ENCODE peak calls at places on chromosomes 3 and 15, in five cellular contexts. One of them, this sample, is unnamed.

GRCh38 chr3:176939022-176939817 is 258.1 kb downstream of the TBL1XR1 start:
- DNase-seq in IMR-90: peak
- DNase-seq in stimulated activated CD4-positive, alpha-beta T cell treated with anti-CD3 and anti-CD28 coated beads, TNF-alpha, amount 100 ng/mL, for 1 hour: no peak
- DNase-seq in nucleus accumbens: peak
- DNase-seq in body of pancreas: peak
- DNase-seq in this sample: peak

GRCh38 chr3:9912294-9912935 is 4.5 kb upstream of the IL17RC start:
- DNase-seq in IMR-90: peak
- DNase-seq in stimulated activated CD4-positive, alpha-beta T cell treated with anti-CD3 and anti-CD28 coated beads, TNF-alpha, amount 100 ng/mL, for 1 hour: no peak
- DNase-seq in nucleus accumbens: no peak
- DNase-seq in body of pancreas: no peak
- DNase-seq in this sample: no peak

GRCh38 chr3:31878231-31878838 is 102.7 kb downstream of the OSBPL10 start:
- DNase-seq in IMR-90: peak
- DNase-seq in stimulated activated CD4-positive, alpha-beta T cell treated with anti-CD3 and anti-CD28 coated beads, TNF-alpha, amount 100 ng/mL, for 1 hour: no peak
- DNase-seq in nucleus accumbens: no peak
- DNase-seq in body of pancreas: no peak
- DNase-seq in this sample: no peak

GRCh38 chr3:95539950-95540483 is 1274.4 kb upstream of the EPHA6 start:
- DNase-seq in IMR-90: no peak
- DNase-seq in stimulated activated CD4-positive, alpha-beta T cell treated with anti-CD3 and anti-CD28 coated beads, TNF-alpha, amount 100 ng/mL, for 1 hour: no peak
- DNase-seq in nucleus accumbens: no peak
- DNase-seq in body of pancreas: no peak
- DNase-seq in this sample: no peak

GRCh38 chr15:32723171-32723948 is 5.6 kb downstream of the GREM1 start:
- DNase-seq in IMR-90: no peak
- DNase-seq in stimulated activated CD4-positive, alpha-beta T cell treated with anti-CD3 and anti-CD28 coated beads, TNF-alpha, amount 100 ng/mL, for 1 hour: no peak
- DNase-seq in nucleus accumbens: no peak
- DNase-seq in body of pancreas: no peak
- DNase-seq in this sample: peak

GRCh38 chr3:150073513-150073912 is 102.8 kb upstream of the PFN2 start:
- DNase-seq in IMR-90: no peak
- DNase-seq in stimulated activated CD4-positive, alpha-beta T cell treated with anti-CD3 and anti-CD28 coated beads, TNF-alpha, amount 100 ng/mL, for 1 hour: no peak
- DNase-seq in nucleus accumbens: no peak
- DNase-seq in body of pancreas: no peak
- DNase-seq in this sample: no peak

GRCh38 chr15:39785806-39786205 is 3.2 kb upstream of the FSIP1 start:
- DNase-seq in IMR-90: no peak
- DNase-seq in stimulated activated CD4-positive, alpha-beta T cell treated with anti-CD3 and anti-CD28 coated beads, TNF-alpha, amount 100 ng/mL, for 1 hour: no peak
- DNase-seq in nucleus accumbens: no peak
- DNase-seq in body of pancreas: no peak
- DNase-seq in this sample: no peak

GRCh38 chr15:74130089-74130848 is at the start of gene ISLR2:
- DNase-seq in IMR-90: no peak
- DNase-seq in stimulated activated CD4-positive, alpha-beta T cell treated with anti-CD3 and anti-CD28 coated beads, TNF-alpha, amount 100 ng/mL, for 1 hour: no peak
- DNase-seq in nucleus accumbens: no peak
- DNase-seq in body of pancreas: no peak
- DNase-seq in this sample: no peak

GRCh38 chr3:4643904-4644547 is 150.9 kb downstream of the ITPR1 start:
- DNase-seq in IMR-90: no peak
- DNase-seq in stimulated activated CD4-positive, alpha-beta T cell treated with anti-CD3 and anti-CD28 coated beads, TNF-alpha, amount 100 ng/mL, for 1 hour: no peak
- DNase-seq in nucleus accumbens: no peak
- DNase-seq in body of pancreas: peak
- DNase-seq in this sample: no peak

GRCh38 chr3:65597225-65597951 is 441.3 kb downstream of the MAGI1 start:
- DNase-seq in IMR-90: peak
- DNase-seq in stimulated activated CD4-positive, alpha-beta T cell treated with anti-CD3 and anti-CD28 coated beads, TNF-alpha, amount 100 ng/mL, for 1 hour: no peak
- DNase-seq in nucleus accumbens: peak
- DNase-seq in body of pancreas: peak
- DNase-seq in this sample: no peak

GRCh38 chr3:60316121-60316783 is 935.0 kb downstream of the FHIT start:
- DNase-seq in IMR-90: peak
- DNase-seq in stimulated activated CD4-positive, alpha-beta T cell treated with anti-CD3 and anti-CD28 coated beads, TNF-alpha, amount 100 ng/mL, for 1 hour: no peak
- DNase-seq in nucleus accumbens: no peak
- DNase-seq in body of pancreas: no peak
- DNase-seq in this sample: no peak

GRCh38 chr3:138362536-138362935 is 14.2 kb downstream of the MRAS start:
- DNase-seq in IMR-90: no peak
- DNase-seq in stimulated activated CD4-positive, alpha-beta T cell treated with anti-CD3 and anti-CD28 coated beads, TNF-alpha, amount 100 ng/mL, for 1 hour: no peak
- DNase-seq in nucleus accumbens: no peak
- DNase-seq in body of pancreas: no peak
- DNase-seq in this sample: no peak

GRCh38 chr3:108983051-108983450 is 29.4 kb upstream of the GUCA1C start:
- DNase-seq in IMR-90: no peak
- DNase-seq in stimulated activated CD4-positive, alpha-beta T cell treated with anti-CD3 and anti-CD28 coated beads, TNF-alpha, amount 100 ng/mL, for 1 hour: no peak
- DNase-seq in nucleus accumbens: no peak
- DNase-seq in body of pancreas: peak
- DNase-seq in this sample: no peak

GRCh38 chr15:38521316-38521715 is 43.3 kb downstream of the RASGRP1 start:
- DNase-seq in IMR-90: no peak
- DNase-seq in stimulated activated CD4-positive, alpha-beta T cell treated with anti-CD3 and anti-CD28 coated beads, TNF-alpha, amount 100 ng/mL, for 1 hour: no peak
- DNase-seq in nucleus accumbens: no peak
- DNase-seq in body of pancreas: no peak
- DNase-seq in this sample: no peak

GRCh38 chr3:150925751-150926201 is 20.5 kb upstream of the MINDY4B start:
- DNase-seq in IMR-90: peak
- DNase-seq in stimulated activated CD4-positive, alpha-beta T cell treated with anti-CD3 and anti-CD28 coated beads, TNF-alpha, amount 100 ng/mL, for 1 hour: no peak
- DNase-seq in nucleus accumbens: no peak
- DNase-seq in body of pancreas: peak
- DNase-seq in this sample: peak

GRCh38 chr3:44058022-44058867 is 183.4 kb upstream of the TOPAZ1 start:
- DNase-seq in IMR-90: peak
- DNase-seq in stimulated activated CD4-positive, alpha-beta T cell treated with anti-CD3 and anti-CD28 coated beads, TNF-alpha, amount 100 ng/mL, for 1 hour: peak
- DNase-seq in nucleus accumbens: peak
- DNase-seq in body of pancreas: no peak
- DNase-seq in this sample: peak

GRCh38 chr3:14228611-14229470 is 50.2 kb downstream of the LSM3 start:
- DNase-seq in IMR-90: no peak
- DNase-seq in stimulated activated CD4-positive, alpha-beta T cell treated with anti-CD3 and anti-CD28 coated beads, TNF-alpha, amount 100 ng/mL, for 1 hour: no peak
- DNase-seq in nucleus accumbens: no peak
- DNase-seq in body of pancreas: no peak
- DNase-seq in this sample: no peak

GRCh38 chr3:11582123-11582968 is 61.4 kb downstream of the VGLL4 start:
- DNase-seq in IMR-90: peak
- DNase-seq in stimulated activated CD4-positive, alpha-beta T cell treated with anti-CD3 and anti-CD28 coated beads, TNF-alpha, amount 100 ng/mL, for 1 hour: no peak
- DNase-seq in nucleus accumbens: peak
- DNase-seq in body of pancreas: peak
- DNase-seq in this sample: no peak

GRCh38 chr15:82900511-82900910 is 52.0 kb downstream of the HOMER2 start:
- DNase-seq in IMR-90: no peak
- DNase-seq in stimulated activated CD4-positive, alpha-beta T cell treated with anti-CD3 and anti-CD28 coated beads, TNF-alpha, amount 100 ng/mL, for 1 hour: no peak
- DNase-seq in nucleus accumbens: no peak
- DNase-seq in body of pancreas: no peak
- DNase-seq in this sample: no peak

GRCh38 chr15:45429974-45430792 is 51.8 kb upstream of the GATM start:
- DNase-seq in IMR-90: peak
- DNase-seq in stimulated activated CD4-positive, alpha-beta T cell treated with anti-CD3 and anti-CD28 coated beads, TNF-alpha, amount 100 ng/mL, for 1 hour: peak
- DNase-seq in nucleus accumbens: peak
- DNase-seq in body of pancreas: peak
- DNase-seq in this sample: peak

GRCh38 chr15:43828061-43828657 is 1.4 kb downstream of the WDR76 start:
- DNase-seq in IMR-90: peak
- DNase-seq in stimulated activated CD4-positive, alpha-beta T cell treated with anti-CD3 and anti-CD28 coated beads, TNF-alpha, amount 100 ng/mL, for 1 hour: no peak
- DNase-seq in nucleus accumbens: no peak
- DNase-seq in body of pancreas: no peak
- DNase-seq in this sample: peak

GRCh38 chr3:172447611-172448579 is at the start of gene GHSR:
- DNase-seq in IMR-90: no peak
- DNase-seq in stimulated activated CD4-positive, alpha-beta T cell treated with anti-CD3 and anti-CD28 coated beads, TNF-alpha, amount 100 ng/mL, for 1 hour: no peak
- DNase-seq in nucleus accumbens: no peak
- DNase-seq in body of pancreas: no peak
- DNase-seq in this sample: no peak

GRCh38 chr3:98612587-98612986 is 19.2 kb upstream of the CPOX start:
- DNase-seq in IMR-90: no peak
- DNase-seq in stimulated activated CD4-positive, alpha-beta T cell treated with anti-CD3 and anti-CD28 coated beads, TNF-alpha, amount 100 ng/mL, for 1 hour: no peak
- DNase-seq in nucleus accumbens: no peak
- DNase-seq in body of pancreas: peak
- DNase-seq in this sample: peak

GRCh38 chr3:58874795-58875194 is 175.0 kb downstream of the CFAP20DC start:
- DNase-seq in IMR-90: peak
- DNase-seq in stimulated activated CD4-positive, alpha-beta T cell treated with anti-CD3 and anti-CD28 coated beads, TNF-alpha, amount 100 ng/mL, for 1 hour: no peak
- DNase-seq in nucleus accumbens: no peak
- DNase-seq in body of pancreas: no peak
- DNase-seq in this sample: peak

GRCh38 chr3:116440196-116440595 is 5.1 kb downstream of the LSAMP start:
- DNase-seq in IMR-90: peak
- DNase-seq in stimulated activated CD4-positive, alpha-beta T cell treated with anti-CD3 and anti-CD28 coated beads, TNF-alpha, amount 100 ng/mL, for 1 hour: no peak
- DNase-seq in nucleus accumbens: no peak
- DNase-seq in body of pancreas: no peak
- DNase-seq in this sample: no peak

GRCh38 chr3:49028673-49029562 is at the start of gene IMPDH2:
- DNase-seq in IMR-90: peak
- DNase-seq in stimulated activated CD4-positive, alpha-beta T cell treated with anti-CD3 and anti-CD28 coated beads, TNF-alpha, amount 100 ng/mL, for 1 hour: peak
- DNase-seq in nucleus accumbens: peak
- DNase-seq in body of pancreas: peak
- DNase-seq in this sample: peak

GRCh38 chr3:69065318-69065964 is 13.3 kb upstream of the TMF1 start:
- DNase-seq in IMR-90: no peak
- DNase-seq in stimulated activated CD4-positive, alpha-beta T cell treated with anti-CD3 and anti-CD28 coated beads, TNF-alpha, amount 100 ng/mL, for 1 hour: no peak
- DNase-seq in nucleus accumbens: no peak
- DNase-seq in body of pancreas: no peak
- DNase-seq in this sample: no peak

GRCh38 chr15:85692873-85693272 is 101.9 kb downstream of the KLHL25 start:
- DNase-seq in IMR-90: no peak
- DNase-seq in stimulated activated CD4-positive, alpha-beta T cell treated with anti-CD3 and anti-CD28 coated beads, TNF-alpha, amount 100 ng/mL, for 1 hour: no peak
- DNase-seq in nucleus accumbens: no peak
- DNase-seq in body of pancreas: no peak
- DNase-seq in this sample: no peak

GRCh38 chr15:71079208-71080044 is 35.8 kb upstream of the THSD4 start:
- DNase-seq in IMR-90: peak
- DNase-seq in stimulated activated CD4-positive, alpha-beta T cell treated with anti-CD3 and anti-CD28 coated beads, TNF-alpha, amount 100 ng/mL, for 1 hour: no peak
- DNase-seq in nucleus accumbens: no peak
- DNase-seq in body of pancreas: peak
- DNase-seq in this sample: no peak

GRCh38 chr3:45011756-45012441 is 14.2 kb upstream of the CLEC3B start:
- DNase-seq in IMR-90: peak
- DNase-seq in stimulated activated CD4-positive, alpha-beta T cell treated with anti-CD3 and anti-CD28 coated beads, TNF-alpha, amount 100 ng/mL, for 1 hour: no peak
- DNase-seq in nucleus accumbens: no peak
- DNase-seq in body of pancreas: peak
- DNase-seq in this sample: no peak

GRCh38 chr3:28912120-28912885 is 368.6 kb upstream of the RBMS3 start:
- DNase-seq in IMR-90: peak
- DNase-seq in stimulated activated CD4-positive, alpha-beta T cell treated with anti-CD3 and anti-CD28 coated beads, TNF-alpha, amount 100 ng/mL, for 1 hour: no peak
- DNase-seq in nucleus accumbens: no peak
- DNase-seq in body of pancreas: no peak
- DNase-seq in this sample: no peak

GRCh38 chr3:139588450-139588849 is 48.9 kb upstream of the RBP1 start:
- DNase-seq in IMR-90: no peak
- DNase-seq in stimulated activated CD4-positive, alpha-beta T cell treated with anti-CD3 and anti-CD28 coated beads, TNF-alpha, amount 100 ng/mL, for 1 hour: no peak
- DNase-seq in nucleus accumbens: no peak
- DNase-seq in body of pancreas: peak
- DNase-seq in this sample: no peak

GRCh38 chr3:179421500-179421899 is 29.8 kb downstream of the GNB4 start:
- DNase-seq in IMR-90: peak
- DNase-seq in stimulated activated CD4-positive, alpha-beta T cell treated with anti-CD3 and anti-CD28 coated beads, TNF-alpha, amount 100 ng/mL, for 1 hour: no peak
- DNase-seq in nucleus accumbens: no peak
- DNase-seq in body of pancreas: peak
- DNase-seq in this sample: no peak

GRCh38 chr15:67601008-67601620 is 58.6 kb downstream of the MAP2K5 start:
- DNase-seq in IMR-90: peak
- DNase-seq in stimulated activated CD4-positive, alpha-beta T cell treated with anti-CD3 and anti-CD28 coated beads, TNF-alpha, amount 100 ng/mL, for 1 hour: no peak
- DNase-seq in nucleus accumbens: no peak
- DNase-seq in body of pancreas: no peak
- DNase-seq in this sample: no peak

GRCh38 chr3:129211772-129212171 is 28.1 kb upstream of the CNBP start:
- DNase-seq in IMR-90: peak
- DNase-seq in stimulated activated CD4-positive, alpha-beta T cell treated with anti-CD3 and anti-CD28 coated beads, TNF-alpha, amount 100 ng/mL, for 1 hour: no peak
- DNase-seq in nucleus accumbens: no peak
- DNase-seq in body of pancreas: peak
- DNase-seq in this sample: no peak